ENCODE peak calls at places on chromosomes 7 and 10, in six cellular contexts. X is heart left ventricle, V is fibroblast of lung, Z is upper lobe of right lung, R is IMR-90, L is neural progenitor cell. K is an unnamed sample. For H3K36me3, the result is how much of the 10 kb centered on the place peaks cover.

GRCh38 chr7:16348251-16348650 is 73.1 kb downstream of the CRPPA start:
- DNase-seq in X (no peak), V (no peak), Z (no peak), R (no peak), L (peak), K (no peak)

GRCh38 chr7:131170440-131171105 is 157.1 kb upstream of the MKLN1 start:
- DNase-seq in X (no peak), V (peak), Z (no peak), R (peak), L (peak), K (no peak)

GRCh38 chr10:119080521-119081259 is at the start of gene EIF3A:
- DNase-seq in X (peak), V (peak), Z (peak), R (peak), L (peak), K (peak)

GRCh38 chr7:5396999-5397656 is 26.5 kb downstream of the TNRC18 start:
- DNase-seq in X (peak), V (peak), Z (peak), R (peak), L (no peak), K (peak)

GRCh38 chr7:137661634-137662033 is 185.1 kb downstream of the DGKI start:
- DNase-seq in X (no peak), V (no peak), Z (no peak), R (no peak), L (peak), K (no peak)

GRCh38 chr7:742791-743190 is 15.7 kb upstream of the PRKAR1B start:
- DNase-seq in X (no peak), V (no peak), Z (peak), R (no peak), L (no peak), K (no peak)

GRCh38 chr10:79273603-79274002 is 73.7 kb upstream of the PPIF start:
- DNase-seq in X (peak), V (no peak), Z (no peak), R (no peak), L (no peak), K (no peak)

GRCh38 chr7:44637788-44638594 is 31.6 kb downstream of the OGDH start:
- DNase-seq in X (peak), V (peak), Z (no peak), R (peak), L (no peak), K (no peak)

GRCh38 chr10:78178397-78178796 is 144.7 kb downstream of the RPS24 start:
- DNase-seq in X (no peak), V (no peak), Z (peak), R (no peak), L (no peak), K (no peak)

GRCh38 chr10:17811466-17811865 is 2.3 kb downstream of the MRC1 start:
- DNase-seq in X (no peak), V (no peak), Z (no peak), R (no peak), L (no peak), K (no peak)

GRCh38 chr7:77782383-77782782 is 15.9 kb downstream of the TMEM60 start:
- DNase-seq in X (no peak), V (no peak), Z (no peak), R (no peak), L (no peak), K (no peak)

GRCh38 chr10:68110027-68110426 is 739 bp downstream of the MYPN start:
- DNase-seq in X (no peak), V (no peak), Z (no peak), R (peak), L (no peak), K (no peak)

GRCh38 chr10:78516236-78516635 is 482.6 kb downstream of the RPS24 start:
- DNase-seq in X (no peak), V (no peak), Z (no peak), R (no peak), L (no peak), K (peak)

GRCh38 chr7:149655784-149656183 is 117.6 kb downstream of the ZNF467 start:
- DNase-seq in X (no peak), V (no peak), Z (no peak), R (no peak), L (no peak), K (no peak)

GRCh38 chr10:127797339-127797738 is 60.4 kb downstream of the FOXI2 start:
- DNase-seq in X (no peak), V (no peak), Z (no peak), R (peak), L (no peak), K (no peak)

GRCh38 chr7:12596225-12596790 is 25.8 kb downstream of the SCIN start:
- DNase-seq in X (no peak), V (no peak), Z (no peak), R (no peak), L (no peak), K (no peak)

GRCh38 chr10:70657036-70657435 is 15.3 kb upstream of the ADAMTS14 start:
- DNase-seq in X (no peak), V (peak), Z (peak), R (peak), L (no peak), K (no peak)

GRCh38 chr10:13634207-13634606 is 47.4 kb downstream of the PRPF18 start:
- DNase-seq in X (no peak), V (no peak), Z (no peak), R (no peak), L (no peak), K (no peak)

GRCh38 chr7:36171503-36171902 is 18.4 kb downstream of the EEPD1 start:
- DNase-seq in X (no peak), V (no peak), Z (no peak), R (no peak), L (no peak), K (no peak)
- H3K4me3 ChIP-seq in X (no peak), V (no peak), Z (no peak), R (no peak), L (no peak), K (no peak)

GRCh38 chr10:93515963-93516450 is 19.6 kb downstream of the CEP55 start:
- DNase-seq in X (no peak), V (no peak), Z (no peak), R (no peak), L (no peak), K (no peak)
- H3K36me3 ChIP-seq in X (under half), V (under half), Z (under half), R (under half), L (under half), K (under half)

GRCh38 chr7:29826530-29826822 is 20.2 kb downstream of the WIPF3 start:
- DNase-seq in X (no peak), V (no peak), Z (no peak), R (no peak), L (no peak), K (no peak)
- H3K4me3 ChIP-seq in X (no peak), V (no peak), Z (no peak), R (no peak), L (no peak), K (no peak)

DNA sequence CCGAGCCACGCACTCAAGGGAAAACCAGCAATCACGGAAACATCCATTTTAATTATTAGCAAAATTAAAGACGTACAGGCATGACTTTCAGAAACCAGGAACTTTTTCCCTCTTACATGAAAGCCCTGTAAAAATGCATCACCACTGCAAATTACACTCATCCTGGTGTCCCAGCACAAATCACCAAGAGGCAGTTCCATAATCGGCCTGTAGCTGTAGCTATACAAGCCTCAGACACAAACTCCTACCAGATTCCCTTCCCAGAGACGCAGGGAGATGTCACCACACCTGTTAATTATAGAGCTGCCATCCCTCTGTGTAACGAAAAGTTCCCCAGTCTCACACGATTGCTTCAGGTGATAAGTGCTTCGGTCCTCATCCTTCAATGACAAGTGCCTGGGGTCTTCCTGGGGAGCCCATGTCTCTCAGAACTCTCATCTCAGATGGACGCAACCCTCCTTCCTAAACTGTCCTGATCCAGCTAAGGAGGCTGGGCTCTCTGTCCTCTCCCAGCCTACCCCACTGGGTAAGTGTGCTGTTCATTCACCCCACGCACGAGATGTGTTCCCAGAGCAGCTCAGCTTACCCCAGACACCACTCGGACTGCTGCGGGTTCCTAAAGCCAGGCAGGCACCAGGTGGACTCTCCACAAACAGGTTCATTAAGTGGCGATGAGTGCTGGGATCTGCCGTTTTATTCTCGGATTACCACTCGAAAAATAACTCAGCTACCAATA is 5.9 kb downstream of the FGFR2 start:
- DNase-seq in X (no peak), V (no peak), Z (peak), R (no peak), L (no peak), K (no peak)
- H3K36me3 ChIP-seq in X (under half), V (under half), Z (under half), R (under half), L (under half), K (under half)

GRCh38 chr10:22682237-22683192 is 31.9 kb downstream of the PIP4K2A start:
- DNase-seq in X (no peak), V (peak), Z (no peak), R (peak), L (no peak), K (no peak)

GRCh38 chr10:22685926-22686325 is 28.5 kb downstream of the PIP4K2A start:
- DNase-seq in X (peak), V (no peak), Z (no peak), R (no peak), L (no peak), K (no peak)

GRCh38 chr10:22681783-22682183 is 32.6 kb downstream of the PIP4K2A start:
- DNase-seq in X (no peak), V (peak), Z (no peak), R (peak), L (no peak), K (no peak)

GRCh38 chr10:22684707-22685106 is 29.7 kb downstream of the PIP4K2A start:
- DNase-seq in X (no peak), V (no peak), Z (no peak), R (no peak), L (no peak), K (no peak)

DNA sequence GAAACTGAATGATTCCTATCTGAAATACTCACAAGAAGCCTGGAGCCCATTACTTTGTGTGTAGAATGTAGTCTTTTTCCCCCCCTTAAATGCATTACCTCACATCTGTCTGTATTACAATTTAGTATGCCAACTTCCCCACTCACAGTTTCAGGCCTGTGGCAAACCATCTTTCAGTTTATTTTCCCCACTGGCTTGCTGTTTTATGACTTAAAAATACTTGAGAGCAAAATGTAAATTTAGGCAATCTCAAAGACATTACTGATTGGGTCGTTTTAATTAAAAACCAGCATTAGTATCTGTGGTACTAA is 30.4 kb downstream of the PIP4K2A start:
- DNase-seq in X (no peak), V (no peak), Z (no peak), R (no peak), L (no peak), K (no peak)
- H3K4me3 ChIP-seq in X (no peak), V (no peak), Z (no peak), R (no peak), L (no peak), K (no peak)

GRCh38 chr7:152117356-152117755 is 91.9 kb downstream of the GALNT11 start:
- DNase-seq in X (no peak), V (no peak), Z (no peak), R (no peak), L (no peak), K (no peak)
- H3K36me3 ChIP-seq in X (under half), V (under half), Z (half or more), R (under half), L (under half), K (under half)

GRCh38 chr7:150716368-150716767 is at the start of gene GIMAP1:
- DNase-seq in X (peak), V (no peak), Z (no peak), R (no peak), L (no peak), K (no peak)
- H3K4me3 ChIP-seq in X (peak), V (no peak), Z (peak), R (no peak), L (no peak), K (peak)

DNA sequence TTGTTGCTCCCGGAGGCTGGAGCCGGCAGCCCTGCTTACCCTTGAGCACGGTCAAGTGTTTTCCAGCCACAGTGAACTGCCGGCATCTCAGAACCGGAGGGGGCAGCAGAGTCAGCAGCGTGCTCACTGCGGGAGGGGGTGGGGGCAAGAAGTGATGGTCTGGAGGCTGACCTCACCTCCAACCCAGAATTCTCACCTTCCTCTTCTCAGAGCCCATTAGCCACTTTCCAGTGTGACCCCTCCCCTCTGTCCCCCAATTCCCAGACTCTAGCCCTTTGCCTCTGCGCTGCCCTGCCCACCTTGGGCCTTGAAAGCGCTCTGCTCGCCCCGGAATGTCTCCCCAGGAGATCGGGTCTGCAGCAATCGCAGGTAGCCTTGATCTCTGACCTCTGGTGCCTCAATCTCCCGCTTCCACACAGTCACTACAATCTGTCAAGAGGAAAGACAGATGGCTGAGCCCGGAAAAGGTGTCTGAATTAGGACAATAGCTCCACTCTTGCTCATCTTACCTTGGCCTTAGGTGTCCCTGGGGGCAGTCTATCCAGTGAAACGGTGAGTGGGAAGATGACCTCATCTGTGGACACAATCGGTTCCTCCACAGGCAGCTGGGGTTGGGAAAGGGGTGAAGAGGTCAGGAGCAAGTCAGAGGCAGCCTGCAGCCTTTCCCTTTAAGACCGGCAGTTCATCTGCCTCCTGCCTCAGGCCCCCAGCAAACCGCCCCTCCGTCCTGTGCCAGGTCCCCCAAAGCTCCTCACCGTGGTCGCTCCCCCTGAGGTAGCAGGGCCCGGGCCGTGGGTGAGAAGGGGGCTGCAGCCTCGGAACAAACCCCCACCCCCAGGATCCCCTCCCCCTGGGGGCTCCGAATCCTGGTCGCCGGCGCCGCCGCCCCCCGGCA is 942 bp downstream of the TRAPPC14 start:
- DNase-seq in X (no peak), V (peak), Z (no peak), R (peak), L (peak), K (peak)
- H3K36me3 ChIP-seq in X (under half), V (under half), Z (under half), R (under half), L (under half), K (under half)

GRCh38 chr10:60414877-60415585 is 25.4 kb upstream of the ANK3 start:
- DNase-seq in X (no peak), V (peak), Z (no peak), R (peak), L (peak), K (no peak)

GRCh38 chr10:60410970-60411369 is 21.3 kb upstream of the ANK3 start:
- DNase-seq in X (no peak), V (no peak), Z (no peak), R (peak), L (no peak), K (no peak)

GRCh38 chr10:60414111-60414510 is 24.4 kb upstream of the ANK3 start:
- DNase-seq in X (no peak), V (peak), Z (no peak), R (no peak), L (no peak), K (no peak)

GRCh38 chr10:60417024-60417423 is 27.3 kb upstream of the ANK3 start:
- DNase-seq in X (no peak), V (peak), Z (no peak), R (no peak), L (no peak), K (no peak)

DNA sequence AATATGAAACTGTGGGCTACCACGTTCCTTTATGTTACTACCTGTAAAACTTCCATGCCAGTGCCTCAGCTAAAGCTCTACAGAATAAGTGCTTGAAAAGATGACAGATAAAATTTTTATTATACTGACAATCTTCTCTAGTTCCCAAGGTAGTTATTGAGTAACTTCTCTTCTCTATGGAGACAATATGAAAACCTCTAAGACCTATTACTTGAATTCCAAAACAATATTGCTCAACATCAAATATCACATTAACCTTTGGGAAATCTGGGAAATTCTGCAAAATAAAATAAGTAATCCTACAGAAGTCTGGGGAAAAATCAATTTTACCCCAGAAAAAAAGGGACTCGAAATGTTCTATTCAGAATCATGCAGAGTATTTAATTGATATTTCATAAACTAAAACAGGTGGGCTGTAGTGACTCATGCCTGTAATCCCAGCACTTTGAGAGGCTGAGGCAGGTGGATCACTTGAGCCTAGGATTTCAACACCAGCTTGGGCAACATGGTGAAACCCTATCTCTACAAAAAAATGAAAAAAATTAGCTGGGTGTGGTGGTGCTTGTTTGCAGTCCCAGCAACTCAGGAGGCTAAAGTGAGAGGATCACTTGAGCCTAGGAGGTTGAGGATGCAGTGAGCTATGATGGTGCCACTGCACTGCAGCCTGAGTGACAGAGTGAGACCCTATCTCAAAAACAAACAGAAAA is 23.8 kb upstream of the ANK3 start:
- DNase-seq in X (no peak), V (no peak), Z (no peak), R (no peak), L (no peak), K (no peak)
- H3K4me3 ChIP-seq in X (no peak), V (no peak), Z (no peak), R (no peak), L (no peak), K (no peak)

K was measured in right lobe of liver.